ENCODE peak calls at places on chromosomes 16 and 17, in five cellular contexts. D is anterior cingulate cortex, O is prostate gland, U is A549, Y is suprapubic skin. H is an unnamed sample.

GRCh38 chr16:57358527-57359095 is at the start of gene CCL22:
- DNase-seq in Y (no peak), U (no peak), O (no peak), D (no peak), H (no peak)

GRCh38 chr17:65772989-65773388 is 211.5 kb upstream of the AXIN2 start:
- DNase-seq in Y (no peak), U (no peak), D (no peak), O (no peak), H (no peak)

GRCh38 chr16:23504076-23504452 is 6.2 kb downstream of the GGA2 start:
- DNase-seq in O (peak), U (no peak), D (no peak), Y (peak), H (peak)

GRCh38 chr16:54630284-54630967 is 300.2 kb upstream of the IRX5 start:
- DNase-seq in O (no peak), U (no peak), D (no peak), Y (no peak), H (peak)

GRCh38 chr16:1793578-1794220 is at the start of gene IGFALS:
- DNase-seq in O (peak), Y (peak), D (no peak), U (no peak), H (no peak)

GRCh38 chr16:70681382-70682238 is 4.2 kb downstream of the MTSS2 start:
- DNase-seq in O (no peak), D (peak), Y (no peak), U (no peak), H (no peak)

GRCh38 chr16:27760845-27761176 is 210.9 kb downstream of the KATNIP start:
- DNase-seq in U (no peak), O (no peak), D (no peak), Y (no peak), H (no peak)

GRCh38 chr17:76734080-76734840 is 2.9 kb downstream of the SRSF2 start:
- DNase-seq in D (no peak), U (no peak), O (no peak), Y (no peak), H (no peak)

GRCh38 chr16:1884155-1884760 is 12.3 kb upstream of the MEIOB start:
- DNase-seq in O (no peak), U (peak), D (no peak), Y (no peak), H (peak)